ENCODE peak calls at places on chromosomes 7 and 10, in six cellular contexts. W, V, U, M, P and F are unnamed samples.

GRCh38 chr7:17147409-17147808 is 151.0 kb upstream of the AHR start:
- DNase-seq in V (no peak), W (no peak), U (no peak), M (no peak), P (no peak), F (no peak)

GRCh38 chr10:98967601-98968000 is 268.1 kb downstream of the HPSE2 start:
- DNase-seq in P (no peak), V (no peak), M (peak; percentile 34), U (no peak), W (no peak), F (no peak)

GRCh38 chr7:157529768-157530560 is 193.2 kb downstream of the DNAJB6 start:
- DNase-seq in U (no peak), P (no peak), M (no peak), V (no peak), W (no peak), F (no peak)

GRCh38 chr7:26759108-26759507 is 105.3 kb downstream of the SKAP2 start:
- DNase-seq in V (no peak), W (no peak), P (no peak), U (no peak), M (no peak), F (no peak)

GRCh38 chr10:12949248-12949647 is 52.3 kb downstream of the CCDC3 start:
- DNase-seq in W (no peak), V (no peak), P (no peak), M (no peak), U (no peak), F (no peak)

GRCh38 chr10:102593074-102593803 is 51.0 kb upstream of the TRIM8 start:
- DNase-seq in W (no peak), M (peak; percentile 41), U (no peak), V (no peak), P (no peak), F (no peak)

GRCh38 chr7:45203947-45204445 is 46.4 kb downstream of the RAMP3 start:
- DNase-seq in M (no peak), V (no peak), U (peak; percentile 41), P (no peak), W (no peak), F (no peak)

GRCh38 chr10:85995791-85996190 is 370.8 kb downstream of the GRID1 start:
- DNase-seq in P (no peak), V (peak; percentile 9), W (no peak), M (peak; percentile 25), U (peak; percentile 59), F (peak; percentile 11)

GRCh38 chr7:128020161-128020560 is 11.1 kb downstream of the LRRC4 start:
- DNase-seq in U (no peak), W (no peak), P (no peak), M (no peak), V (no peak), F (no peak)

GRCh38 chr7:78959471-78959870 is 494.0 kb downstream of the MAGI2 start:
- DNase-seq in V (no peak), M (no peak), P (no peak), W (no peak), U (peak; percentile 3), F (no peak)

GRCh38 chr10:96261132-96261531 is 10.2 kb downstream of the BLNK start:
- DNase-seq in P (no peak), M (no peak), W (no peak), U (no peak), V (no peak), F (no peak)

GRCh38 chr10:127649642-127650041 is 87.3 kb upstream of the FOXI2 start:
- DNase-seq in U (no peak), W (no peak), V (no peak), M (no peak), P (no peak), F (no peak)

GRCh38 chr7:155386608-155387007 is 71.3 kb upstream of the EN2 start:
- DNase-seq in V (no peak), M (no peak), W (no peak), U (no peak), P (no peak), F (no peak)

GRCh38 chr7:2645274-2645868 is 13.6 kb downstream of the TTYH3 start:
- DNase-seq in P (no peak), M (peak; percentile 15), V (no peak), U (no peak), W (no peak), F (no peak)

GRCh38 chr10:113435881-113436280 is 117.0 kb upstream of the HABP2 start:
- DNase-seq in M (no peak), U (no peak), P (no peak), V (no peak), W (no peak), F (no peak)

GRCh38 chr7:99390941-99391602 is 16.5 kb downstream of the ARPC1B start:
- DNase-seq in V (no peak), W (no peak), P (no peak), M (no peak), U (no peak), F (no peak)

GRCh38 chr7:99392046-99392445 is 16.4 kb downstream of the PDAP1 start:
- DNase-seq in W (no peak), P (no peak), U (no peak), V (no peak), M (no peak), F (no peak)

GRCh38 chr7:99393363-99394187 is 14.8 kb downstream of the PDAP1 start:
- DNase-seq in V (no peak), W (no peak), P (peak; percentile 64), M (no peak), U (no peak), F (no peak)

GRCh38 chr7:99394188-99394502 is 14.3 kb downstream of the PDAP1 start:
- DNase-seq in P (no peak), V (no peak), W (no peak), M (no peak), U (no peak), F (no peak)

DNA sequence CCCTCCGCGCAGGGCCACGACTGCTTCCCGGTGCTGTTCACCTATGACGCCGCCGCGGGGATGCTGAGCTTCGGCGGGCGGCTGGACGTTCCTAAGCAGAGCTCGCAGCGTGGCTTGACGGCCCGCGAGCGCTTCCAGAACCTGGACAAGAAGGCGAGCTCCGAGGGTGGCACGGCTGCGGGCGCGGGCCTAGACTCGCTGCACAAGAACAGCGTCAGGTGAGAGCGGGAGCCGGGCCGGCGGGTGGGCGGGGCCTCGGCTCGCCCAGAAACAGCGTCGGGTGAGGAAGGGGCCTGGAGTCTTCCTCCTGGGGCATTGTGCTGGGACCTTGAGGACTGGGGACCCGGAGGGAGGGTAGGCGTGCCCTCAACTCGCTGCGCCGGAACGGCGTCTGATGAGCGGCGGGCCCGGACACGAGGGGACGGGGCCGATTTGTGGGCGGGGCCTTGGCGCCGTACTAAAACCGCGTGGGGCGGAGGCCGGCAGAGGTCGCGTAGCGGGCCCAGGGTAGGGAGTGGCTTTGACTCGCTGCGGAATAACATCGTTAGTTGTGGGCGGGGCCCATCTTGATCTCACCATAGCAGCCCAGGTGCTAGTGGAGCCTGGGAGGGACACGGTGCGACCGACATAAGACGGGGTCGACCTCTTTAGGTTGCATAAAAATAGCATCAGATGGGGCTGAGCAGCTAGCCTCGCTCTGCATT is 15.6 kb downstream of the PDAP1 start:
- DNase-seq in P (peak; percentile 82), U (peak; percentile 41), W (peak; percentile 52), V (peak; percentile 35), M (no peak), F (peak; percentile 40)
- H3K27ac ChIP-seq in P (peak overlapping the region; percentile 72), U (peak overlapping the region; percentile 79), W (peak overlapping the region; percentile 72), V (peak overlapping the region; percentile 21), M (peak overlapping the region; percentile 5), F (peak overlapping the region; percentile 26)

GRCh38 chr10:94274142-94274787 is 88.5 kb downstream of the NOC3L start:
- DNase-seq in M (no peak), V (no peak), P (peak; percentile 62), W (peak; percentile 71), U (no peak), F (no peak)
- H3K27ac ChIP-seq in M (no peak overlapping the region), V (no peak overlapping the region), P (peak overlapping the region; percentile 85), W (no peak overlapping the region), U (no peak overlapping the region), F (peak overlapping the region; percentile 24)

DNA sequence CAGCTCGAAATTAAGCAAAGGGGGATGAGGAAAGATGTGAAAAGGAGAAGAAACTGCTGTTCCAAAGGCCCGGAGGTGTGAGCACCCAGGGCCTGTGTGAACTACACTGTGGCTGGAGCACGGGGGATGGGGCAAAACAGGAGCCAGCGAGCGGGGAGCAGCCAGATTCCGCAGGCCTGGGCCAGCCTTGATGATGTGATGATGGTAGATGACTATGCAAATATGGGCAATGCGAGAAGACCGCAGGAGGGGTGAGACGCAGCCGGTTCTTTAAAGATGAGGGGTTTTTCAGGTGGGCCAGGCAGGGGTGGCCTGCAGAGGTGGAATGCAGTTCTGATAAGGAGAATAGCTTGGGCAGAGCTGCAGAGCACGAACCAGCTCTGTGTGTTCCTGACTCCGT is 61.5 kb downstream of the LANCL2 start:
- DNase-seq in W (no peak), U (no peak), M (no peak), P (no peak), V (no peak), F (no peak)
- H3K27ac ChIP-seq in W (no peak overlapping the region), U (no peak overlapping the region), M (no peak overlapping the region), P (no peak overlapping the region), V (no peak overlapping the region), F (no peak overlapping the region)

GRCh38 chr7:81769891-81770818 is at the start of gene HGF:
- DNase-seq in M (peak; percentile 62), U (no peak), W (peak; percentile 66), V (peak; percentile 23), P (peak; percentile 58), F (no peak)

GRCh38 chr7:81767883-81768282 is 2.0 kb downstream of the HGF start:
- DNase-seq in M (no peak), W (no peak), P (no peak), V (no peak), U (no peak), F (no peak)

GRCh38 chr7:81768951-81769778 is 682 bp downstream of the HGF start:
- DNase-seq in V (no peak), U (no peak), P (no peak), M (no peak), W (no peak), F (no peak)

GRCh38 chr7:81774496-81774895 is 4.6 kb upstream of the HGF start:
- DNase-seq in M (no peak), P (no peak), V (no peak), U (no peak), W (no peak), F (no peak)

DNA sequence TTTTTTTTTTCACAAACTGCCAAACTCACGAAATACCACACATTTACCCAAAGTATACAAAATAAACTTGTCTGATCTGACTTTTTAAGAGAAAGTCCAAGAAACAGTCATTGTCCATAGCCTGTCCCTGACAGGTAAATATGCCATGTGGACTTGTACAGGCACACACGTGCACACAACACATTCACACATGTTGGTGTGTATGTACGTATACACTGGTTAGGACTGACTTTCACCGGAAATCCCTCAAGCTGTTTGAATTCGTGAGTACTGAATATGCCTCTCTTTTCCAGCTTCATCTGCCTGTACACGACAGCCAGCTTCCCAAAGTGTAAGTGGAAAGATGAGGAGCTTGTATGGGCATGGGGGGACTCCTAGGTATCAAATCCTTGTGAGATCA is 976 bp upstream of the HGF start:
- DNase-seq in U (no peak), V (no peak), M (no peak), P (no peak), W (no peak), F (no peak)
- H3K27ac ChIP-seq in U (no peak overlapping the region), V (no peak overlapping the region), M (no peak overlapping the region), P (peak overlapping the region; percentile 73), W (no peak overlapping the region), F (no peak overlapping the region)